ENCODE peak calls at places on chromosomes 7 and 10, in five cellular contexts. One of them, this sample, is unnamed. For H3K79me2, the result is how much of the 10 kb centered on the place peaks cover.

GRCh38 chr7:83001362-83002040 is 161.2 kb downstream of the PCLO start:
- DNase-seq in K562: no peak
- DNase-seq in GM12878: no peak
- DNase-seq in HepG2: no peak
- DNase-seq in H1: no peak
- DNase-seq in this sample: no peak

GRCh38 chr10:11113156-11113555 is 95.5 kb downstream of the CELF2 start:
- DNase-seq in K562: peak
- DNase-seq in GM12878: peak
- DNase-seq in HepG2: no peak
- DNase-seq in H1: no peak
- DNase-seq in this sample: no peak

GRCh38 chr10:76544789-76545188 is 1092.8 kb downstream of the KCNMA1 start:
- DNase-seq in K562: no peak
- DNase-seq in GM12878: no peak
- DNase-seq in HepG2: no peak
- DNase-seq in H1: no peak
- DNase-seq in this sample: peak

GRCh38 chr7:2698581-2699288 is 10.7 kb downstream of the AMZ1 start:
- DNase-seq in K562: no peak
- DNase-seq in GM12878: peak
- DNase-seq in HepG2: no peak
- DNase-seq in H1: no peak
- DNase-seq in this sample: no peak

GRCh38 chr7:106064836-106065559 is 47.1 kb downstream of the SYPL1 start:
- DNase-seq in K562: peak
- DNase-seq in GM12878: no peak
- DNase-seq in HepG2: peak
- DNase-seq in H1: no peak
- DNase-seq in this sample: peak

GRCh38 chr10:110789604-110790428 is 81.9 kb upstream of the PDCD4 start:
- DNase-seq in K562: no peak
- DNase-seq in GM12878: no peak
- DNase-seq in HepG2: no peak
- DNase-seq in H1: no peak
- DNase-seq in this sample: no peak

GRCh38 chr7:137386966-137387365 is 43.4 kb upstream of the PTN start:
- DNase-seq in K562: no peak
- DNase-seq in GM12878: no peak
- DNase-seq in HepG2: no peak
- DNase-seq in H1: no peak
- DNase-seq in this sample: no peak

GRCh38 chr10:5927306-5927705 is 37.3 kb downstream of the FBH1 start:
- DNase-seq in K562: no peak
- DNase-seq in GM12878: no peak
- DNase-seq in HepG2: no peak
- DNase-seq in H1: no peak
- DNase-seq in this sample: no peak

GRCh38 chr10:24821986-24822385 is 98.3 kb upstream of the ARHGAP21 start:
- DNase-seq in K562: no peak
- DNase-seq in GM12878: no peak
- DNase-seq in HepG2: peak
- DNase-seq in H1: no peak
- DNase-seq in this sample: no peak

GRCh38 chr10:7312179-7312857 is 98.5 kb downstream of the SFMBT2 start:
- DNase-seq in K562: no peak
- DNase-seq in GM12878: no peak
- DNase-seq in HepG2: no peak
- DNase-seq in H1: no peak
- DNase-seq in this sample: peak

GRCh38 chr10:60978287-60979115 is 34.5 kb upstream of the RHOBTB1 start:
- DNase-seq in K562: peak
- DNase-seq in GM12878: no peak
- DNase-seq in HepG2: peak
- DNase-seq in H1: no peak
- DNase-seq in this sample: no peak

GRCh38 chr7:155377837-155378579 is 79.9 kb upstream of the EN2 start:
- DNase-seq in K562: no peak
- DNase-seq in GM12878: no peak
- DNase-seq in HepG2: no peak
- DNase-seq in H1: no peak
- DNase-seq in this sample: peak

GRCh38 chr7:149624006-149624405 is 126.4 kb upstream of the ZNF746 start:
- DNase-seq in K562: peak
- DNase-seq in GM12878: no peak
- DNase-seq in HepG2: peak
- DNase-seq in H1: no peak
- DNase-seq in this sample: peak

GRCh38 chr10:327889-328809 is 192.9 kb downstream of the ZMYND11 start:
- DNase-seq in K562: no peak
- DNase-seq in GM12878: no peak
- DNase-seq in HepG2: no peak
- DNase-seq in H1: no peak
- DNase-seq in this sample: no peak

GRCh38 chr7:69654849-69655707 is 56.8 kb downstream of the AUTS2 start:
- DNase-seq in K562: no peak
- DNase-seq in GM12878: no peak
- DNase-seq in HepG2: no peak
- DNase-seq in H1: no peak
- DNase-seq in this sample: no peak

GRCh38 chr7:29865526-29865925 is 59.2 kb downstream of the WIPF3 start:
- DNase-seq in K562: no peak
- DNase-seq in GM12878: no peak
- DNase-seq in HepG2: peak
- DNase-seq in H1: no peak
- DNase-seq in this sample: no peak

GRCh38 chr10:266974-267425 is 131.7 kb downstream of the ZMYND11 start:
- DNase-seq in K562: no peak
- DNase-seq in GM12878: peak
- DNase-seq in HepG2: no peak
- DNase-seq in H1: no peak
- DNase-seq in this sample: peak

GRCh38 chr10:23158370-23158769 is 33.7 kb upstream of the PTF1A start:
- DNase-seq in K562: peak
- DNase-seq in GM12878: no peak
- DNase-seq in HepG2: peak
- DNase-seq in H1: no peak
- DNase-seq in this sample: peak

GRCh38 chr10:70752571-70752970 is 32.6 kb downstream of the TBATA start:
- DNase-seq in K562: no peak
- DNase-seq in GM12878: no peak
- DNase-seq in HepG2: no peak
- DNase-seq in H1: no peak
- DNase-seq in this sample: no peak

GRCh38 chr7:51154201-51154600 is 162.4 kb downstream of the COBL start:
- DNase-seq in K562: no peak
- DNase-seq in GM12878: no peak
- DNase-seq in HepG2: no peak
- DNase-seq in H1: no peak
- DNase-seq in this sample: no peak

GRCh38 chr7:70016044-70016770 is 417.9 kb downstream of the AUTS2 start:
- DNase-seq in K562: no peak
- DNase-seq in GM12878: no peak
- DNase-seq in HepG2: no peak
- DNase-seq in H1: no peak
- DNase-seq in this sample: no peak

GRCh38 chr7:70836279-70836678 is 295.7 kb upstream of the GALNT17 start:
- DNase-seq in K562: no peak
- DNase-seq in GM12878: no peak
- DNase-seq in HepG2: no peak
- DNase-seq in H1: no peak
- DNase-seq in this sample: no peak

GRCh38 chr10:132308588-132309451 is 1.1 kb upstream of the STK32C start:
- DNase-seq in K562: no peak
- DNase-seq in GM12878: no peak
- DNase-seq in HepG2: no peak
- DNase-seq in H1: no peak
- DNase-seq in this sample: no peak

GRCh38 chr7:23467731-23468720 is 2.3 kb downstream of the IGF2BP3 start:
- DNase-seq in K562: peak
- DNase-seq in GM12878: no peak
- DNase-seq in HepG2: peak
- DNase-seq in H1: no peak
- DNase-seq in this sample: peak

GRCh38 chr10:100204370-100204769 is 18.5 kb upstream of the ERLIN1 start:
- DNase-seq in K562: no peak
- DNase-seq in GM12878: no peak
- DNase-seq in HepG2: no peak
- DNase-seq in H1: no peak
- DNase-seq in this sample: peak
- TF ChIP-seq GABPA in K562: no peak
- TF ChIP-seq GABPA in GM12878: no peak
- TF ChIP-seq GABPA in HepG2: no peak
- TF ChIP-seq GABPA in H1: no peak
- TF ChIP-seq GABPA in this sample: no peak

DNA sequence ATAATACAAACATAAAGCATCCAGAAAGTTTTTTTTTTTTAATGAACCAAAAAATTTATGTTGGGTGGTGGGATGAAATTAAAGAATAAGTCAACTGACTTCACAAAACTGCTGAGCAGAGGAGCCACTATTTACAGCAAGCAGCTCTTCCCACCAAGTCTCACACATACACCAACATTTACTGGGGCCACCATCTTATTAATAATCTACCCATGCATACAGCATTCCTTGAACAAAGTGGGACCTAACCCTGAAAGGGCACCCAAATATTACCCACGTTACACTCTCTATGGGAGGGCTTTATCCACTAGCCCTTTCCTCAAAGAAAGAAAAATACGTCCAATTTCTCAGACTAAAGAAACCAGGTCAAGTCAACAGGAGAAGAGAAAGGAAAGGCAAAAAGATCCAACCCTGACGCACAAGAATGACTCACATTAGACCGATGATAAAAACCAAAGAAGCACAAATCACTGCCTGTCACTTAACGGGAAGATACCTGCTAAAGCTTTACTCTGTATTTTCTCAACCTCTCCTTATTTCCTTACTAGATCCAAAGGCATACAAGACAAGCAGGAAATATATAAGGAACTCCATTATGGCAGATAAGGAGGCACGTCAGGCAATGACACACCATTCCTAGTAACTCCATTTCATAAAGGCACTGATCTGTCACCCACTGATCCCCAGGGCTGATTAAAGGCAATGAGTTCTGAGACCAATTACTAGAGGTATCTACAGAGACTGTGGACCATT is 141.8 kb upstream of the ASAH2 start:
- DNase-seq in K562: no peak
- DNase-seq in GM12878: no peak
- DNase-seq in HepG2: peak
- DNase-seq in H1: no peak
- DNase-seq in this sample: no peak
- H3K79me2 ChIP-seq in K562: half or more
- H3K79me2 ChIP-seq in GM12878: half or more
- H3K79me2 ChIP-seq in HepG2: under half
- H3K79me2 ChIP-seq in H1: under half
- H3K79me2 ChIP-seq in this sample: half or more

GRCh38 chr7:78301361-78301760 is 502.8 kb downstream of the PHTF2 start:
- DNase-seq in K562: no peak
- DNase-seq in GM12878: no peak
- DNase-seq in HepG2: no peak
- DNase-seq in H1: no peak
- DNase-seq in this sample: no peak
- TF ChIP-seq GABPA in K562: no peak
- TF ChIP-seq GABPA in GM12878: no peak
- TF ChIP-seq GABPA in HepG2: no peak
- TF ChIP-seq GABPA in H1: no peak
- TF ChIP-seq GABPA in this sample: no peak

DNA sequence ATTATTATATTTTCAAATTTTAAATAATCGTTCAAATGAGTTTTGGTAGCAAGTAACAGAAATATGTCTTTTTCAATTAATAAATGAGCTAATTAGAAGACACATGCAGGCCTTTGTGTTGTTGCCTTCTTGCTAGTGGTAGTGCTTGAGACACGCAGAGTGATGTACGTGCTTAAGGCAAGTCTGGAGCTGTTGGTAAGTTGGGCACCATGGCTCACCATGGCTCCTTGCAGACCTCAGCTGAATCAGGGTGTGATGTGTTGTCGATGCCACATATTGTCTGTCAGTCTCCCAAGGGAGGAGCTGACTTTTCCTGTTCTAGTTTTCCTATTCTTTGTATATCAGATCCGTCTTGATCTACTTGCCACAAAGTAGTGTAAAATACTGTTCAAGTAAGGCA is 8.3 kb downstream of the CDK14 start:
- DNase-seq in K562: no peak
- DNase-seq in GM12878: no peak
- DNase-seq in HepG2: no peak
- DNase-seq in H1: no peak
- DNase-seq in this sample: no peak
- H3K79me2 ChIP-seq in K562: under half
- H3K79me2 ChIP-seq in GM12878: under half
- H3K79me2 ChIP-seq in HepG2: under half
- H3K79me2 ChIP-seq in H1: half or more
- H3K79me2 ChIP-seq in this sample: half or more

GRCh38 chr10:52772623-52773022 is at the start of gene MBL2:
- DNase-seq in K562: no peak
- DNase-seq in GM12878: no peak
- DNase-seq in HepG2: no peak
- DNase-seq in H1: no peak
- DNase-seq in this sample: peak

GRCh38 chr10:52769966-52770365 is 2.6 kb downstream of the MBL2 start:
- DNase-seq in K562: no peak
- DNase-seq in GM12878: no peak
- DNase-seq in HepG2: no peak
- DNase-seq in H1: no peak
- DNase-seq in this sample: no peak

GRCh38 chr10:52771534-52772455 is 789 bp downstream of the MBL2 start:
- DNase-seq in K562: no peak
- DNase-seq in GM12878: no peak
- DNase-seq in HepG2: peak
- DNase-seq in H1: no peak
- DNase-seq in this sample: no peak

GRCh38 chr10:52770904-52771303 is 1.7 kb downstream of the MBL2 start:
- DNase-seq in K562: no peak
- DNase-seq in GM12878: no peak
- DNase-seq in HepG2: no peak
- DNase-seq in H1: no peak
- DNase-seq in this sample: no peak

DNA sequence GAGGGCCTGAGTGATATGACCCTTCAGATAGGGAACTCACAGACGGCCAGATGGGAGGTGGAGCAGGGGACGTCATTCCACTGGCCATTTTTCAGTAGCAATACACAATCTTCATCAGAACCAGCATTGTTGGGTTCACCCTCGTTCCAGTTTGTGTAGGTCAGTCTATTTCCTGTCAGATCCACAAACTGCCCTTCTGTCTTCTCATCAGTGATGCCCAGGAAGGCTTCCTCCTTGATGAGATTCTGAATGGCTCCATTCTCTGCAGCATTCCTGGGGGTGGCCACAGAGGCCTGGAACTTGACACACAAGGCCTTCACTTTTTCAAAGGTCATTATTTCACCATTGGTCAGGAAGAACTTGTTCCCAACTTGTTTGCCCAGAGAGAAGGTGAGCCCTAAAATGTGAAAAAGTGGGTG is 4.5 kb downstream of the MBL2 start:
- DNase-seq in K562: no peak
- DNase-seq in GM12878: no peak
- DNase-seq in HepG2: peak
- DNase-seq in H1: no peak
- DNase-seq in this sample: no peak
- TF ChIP-seq GABPA in K562: no peak
- TF ChIP-seq GABPA in GM12878: no peak
- TF ChIP-seq GABPA in HepG2: no peak
- TF ChIP-seq GABPA in H1: no peak
- TF ChIP-seq GABPA in this sample: no peak